ENCODE peak calls at places on chromosomes 6 and 20, in seven cellular contexts. G is AG09309; O is activated CD8-positive, alpha-beta memory T cell treated with anti-CD3 and anti-CD28 coated beads, Interleukin-2, amount 50 U/mL, for 48 hours; H is choroid plexus epithelial cell; A is EH; B is activated T-cell treated with anti-CD3 and anti-CD28 coated beads, Interleukin-2, amount 50 U/mL, for 24 hours; V is DMS53. R is an unnamed sample.
A peak's percentile ranks its signal among the peaks of the same experiment; 100 is the strongest.

GRCh38 chr6:161498359-161498758 is 224.5 kb upstream of the AGPAT4 start:
- DNase-seq in G (no peak), O (no peak), H (peak; percentile 41), A (peak; percentile 52), B (no peak), V (peak; percentile 82), R (peak; percentile 92)

GRCh38 chr6:41428995-41429417 is 93.6 kb downstream of the NCR2 start:
- DNase-seq in G (peak; percentile 27), O (peak; percentile 69), H (peak; percentile 44), A (peak; percentile 85), B (peak; percentile 60), V (peak; percentile 45), R (peak; percentile 72)

GRCh38 chr6:32088487-32089049 is 20.6 kb downstream of the TNXB start:
- DNase-seq in G (no peak), O (no peak), H (no peak), A (no peak), B (no peak), V (no peak), R (no peak)

GRCh38 chr6:105991561-105992314 is 94.4 kb upstream of the PRDM1 start:
- DNase-seq in G (no peak), O (peak; percentile 68), H (peak; percentile 7), A (no peak), B (peak; percentile 62), V (peak; percentile 64), R (peak; percentile 31)

GRCh38 chr6:142474446-142475289 is 172.9 kb downstream of the ADGRG6 start:
- DNase-seq in G (peak; percentile 23), O (no peak), H (peak; percentile 76), A (peak; percentile 62), B (no peak), V (peak; percentile 77), R (peak; percentile 20)

GRCh38 chr6:54695815-54696214 is 150.8 kb upstream of the FAM83B start:
- DNase-seq in G (no peak), O (no peak), H (no peak), A (no peak), B (no peak), V (no peak), R (no peak)

GRCh38 chr6:28124350-28124970 is at the start of gene ZSCAN16:
- DNase-seq in G (no peak), O (peak; percentile 86), H (peak; percentile 86), A (peak; percentile 82), B (peak; percentile 87), V (peak; percentile 96), R (peak; percentile 95)

GRCh38 chr6:126427713-126428112 is 87.8 kb downstream of the CENPW start:
- DNase-seq in G (no peak), O (no peak), H (no peak), A (no peak), B (no peak), V (no peak), R (no peak)

GRCh38 chr20:53922901-53923314 is 147.5 kb downstream of the BCAS1 start:
- DNase-seq in G (no peak), O (peak; percentile 6), H (no peak), A (no peak), B (no peak), V (no peak), R (no peak)

GRCh38 chr20:32159766-32160221 is 47.7 kb downstream of the PLAGL2 start:
- DNase-seq in G (no peak), O (no peak), H (no peak), A (no peak), B (no peak), V (no peak), R (no peak)

GRCh38 chr6:98944598-98945011 is 3.1 kb downstream of the FBXL4 start:
- DNase-seq in G (no peak), O (no peak), H (peak; percentile 77), A (peak; percentile 15), B (no peak), V (peak; percentile 42), R (peak; percentile 74)

GRCh38 chr6:32194825-32195651 is 2.6 kb upstream of the GPSM3 start:
- DNase-seq in G (peak; percentile 18), O (no peak), H (peak; percentile 82), A (peak; percentile 67), B (no peak), V (peak; percentile 61), R (peak; percentile 28)

GRCh38 chr20:25695532-25696383 is 895 bp downstream of the ZNF337 start:
- DNase-seq in G (no peak), O (no peak), H (no peak), A (peak; percentile 23), B (no peak), V (peak; percentile 60), R (peak; percentile 40)

GRCh38 chr6:105989178-105989577 is 97.0 kb upstream of the PRDM1 start:
- DNase-seq in G (no peak), O (no peak), H (no peak), A (no peak), B (no peak), V (no peak), R (no peak)

GRCh38 chr20:38446441-38447209 is 11.5 kb upstream of the SNHG17 start:
- DNase-seq in G (peak; percentile 83), O (peak; percentile 98), H (peak; percentile 97), A (peak; percentile 87), B (peak; percentile 96), V (peak; percentile 97), R (peak; percentile 94)

R was measured in NCI-H146.